ENCODE peak calls at places on chromosomes 4 and X, in ten cellular contexts. V, W, K, I, Y, C, A, Q, N and H are unnamed samples.

GRCh38 chrX:81900522-81900921 is 698.6 kb downstream of the SH3BGRL start:
- DNase-seq in V (no peak), W (no peak), K (no peak), I (no peak), Y (no peak), C (no peak), A (no peak), Q (no peak), N (no peak), H (no peak)

GRCh38 chr4:134762053-134762452 is 560.5 kb upstream of the PABPC4L start:
- DNase-seq in V (no peak), W (no peak), K (no peak), I (no peak), Y (no peak), C (no peak), A (no peak), Q (no peak), N (no peak), H (no peak)

GRCh38 chr4:108355523-108356208 is 186.9 kb upstream of the LEF1 start:
- DNase-seq in V (no peak), W (no peak), K (no peak), I (no peak), Y (no peak), C (no peak), A (no peak), Q (peak; percentile 36), N (no peak), H (no peak)

GRCh38 chr4:71828450-71828849 is 44.6 kb upstream of the GC start:
- DNase-seq in V (no peak), W (no peak), K (no peak), I (no peak), Y (no peak), C (no peak), A (no peak), Q (no peak), N (no peak), H (no peak)

GRCh38 chr4:6714954-6715353 is 1.0 kb upstream of the BLOC1S4 start:
- DNase-seq in V (no peak), W (no peak), K (no peak), I (no peak), Y (no peak), C (no peak), A (no peak), Q (no peak), N (no peak), H (no peak)

GRCh38 chr4:71553605-71554004 is 214.8 kb downstream of the SLC4A4 start:
- DNase-seq in V (no peak), W (peak; percentile 59), K (no peak), I (peak; percentile 46), Y (peak; percentile 41), C (peak; percentile 6), A (peak; percentile 43), Q (peak; percentile 41), N (no peak), H (no peak)

GRCh38 chr4:72314869-72315268 is 254.2 kb downstream of the ADAMTS3 start:
- DNase-seq in V (no peak), W (peak; percentile 79), K (no peak), I (peak; percentile 51), Y (peak; percentile 72), C (peak; percentile 60), A (peak; percentile 90), Q (peak; percentile 83), N (no peak), H (no peak)

GRCh38 chr4:128241425-128241913 is 46.1 kb downstream of the PGRMC2 start:
- DNase-seq in V (no peak), W (peak; percentile 98), K (no peak), I (peak; percentile 49), Y (peak; percentile 100), C (peak; percentile 94), A (peak; percentile 99), Q (peak; percentile 93), N (peak; percentile 76), H (peak; percentile 95)

GRCh38 chr4:152328595-152328994 is 207.3 kb downstream of the FBXW7 start:
- DNase-seq in V (no peak), W (peak; percentile 95), K (no peak), I (no peak), Y (peak; percentile 70), C (no peak), A (peak; percentile 62), Q (no peak), N (no peak), H (peak; percentile 38)

GRCh38 chrX:112822892-112823291 is 17.7 kb downstream of the AMOT start:
- DNase-seq in V (no peak), W (no peak), K (no peak), I (no peak), Y (no peak), C (no peak), A (no peak), Q (no peak), N (no peak), H (no peak)

GRCh38 chr4:40180356-40180755 is 16.5 kb upstream of the RHOH start:
- DNase-seq in V (no peak), W (peak; percentile 92), K (no peak), I (no peak), Y (peak; percentile 85), C (no peak), A (peak; percentile 51), Q (peak; percentile 91), N (no peak), H (peak; percentile 80)

GRCh38 chr4:174217273-174218126 is 66.0 kb downstream of the FBXO8 start:
- DNase-seq in V (no peak), W (no peak), K (no peak), I (peak; percentile 19), Y (peak; percentile 51), C (peak; percentile 15), A (peak; percentile 14), Q (peak; percentile 68), N (no peak), H (peak; percentile 37)

GRCh38 chrX:96611619-96612362 is 72.9 kb upstream of the DIAPH2 start:
- DNase-seq in V (no peak), W (peak; percentile 0), K (no peak), I (no peak), Y (peak; percentile 32), C (peak; percentile 0), A (peak; percentile 26), Q (peak; percentile 13), N (no peak), H (peak; percentile 15)